ENCODE peak calls at places on chromosome 5, in four cellular contexts. W is activated CD4-positive, alpha-beta T cell treated with anti-CD3 and anti-CD28 coated beads for 24 hours; X is ureter; L is head of caudate nucleus. O is an unnamed sample.

GRCh38 chr5:55110156-55110680 is 7.8 kb downstream of the GZMA start:
- DNase-seq in W (no peak), X (no peak), L (no peak), O (no peak)

GRCh38 chr5:122129332-122129731 is at the start of gene ZNF474:
- DNase-seq in W (no peak), X (peak), L (no peak), O (no peak)

GRCh38 chr5:91352831-91353695 is 30.1 kb downstream of the ARRDC3 start:
- DNase-seq in W (no peak), X (no peak), L (no peak), O (no peak)

GRCh38 chr5:42767491-42768105 is 11.0 kb downstream of the CCDC152 start:
- DNase-seq in W (no peak), X (no peak), L (no peak), O (no peak)

GRCh38 chr5:143638654-143639053 is 173.3 kb upstream of the HMHB1 start:
- DNase-seq in W (no peak), X (no peak), L (no peak), O (no peak)

GRCh38 chr5:127705120-127705892 is 2.1 kb downstream of the CCDC192 start:
- DNase-seq in W (no peak), X (no peak), L (no peak), O (no peak)

GRCh38 chr5:124328201-124328600 is 418.2 kb downstream of the ZNF608 start:
- DNase-seq in W (no peak), X (no peak), L (no peak), O (no peak)

GRCh38 chr5:148374693-148375360 is 8.9 kb upstream of the FBXO38 start:
- DNase-seq in W (no peak), X (peak), L (peak), O (no peak)

GRCh38 chr5:141298376-141298775 is 5.5 kb downstream of the SLC25A2 start:
- DNase-seq in W (no peak), X (no peak), L (no peak), O (no peak)

GRCh38 chr5:144156767-144157171 is 13.7 kb downstream of the YIPF5 start:
- DNase-seq in W (no peak), X (no peak), L (no peak), O (no peak)

GRCh38 chr5:53123702-53124101 is 14.1 kb upstream of the MOCS2 start:
- DNase-seq in W (no peak), X (no peak), L (no peak), O (no peak)

GRCh38 chr5:17230808-17231525 is 13.5 kb downstream of the BASP1 start:
- DNase-seq in W (no peak), X (no peak), L (no peak), O (no peak)

GRCh38 chr5:98753507-98753906 is 20.0 kb upstream of the RGMB start:
- DNase-seq in W (no peak), X (no peak), L (no peak), O (no peak)

GRCh38 chr5:58411372-58411771 is 48.5 kb downstream of the PLK2 start:
- DNase-seq in W (no peak), X (no peak), L (no peak), O (no peak)

GRCh38 chr5:1666812-1667588 is 132.6 kb downstream of the MRPL36 start:
- DNase-seq in W (peak), X (no peak), L (peak), O (no peak)

GRCh38 chr5:25553082-25553481 is 908.3 kb upstream of the CDH10 start:
- DNase-seq in W (no peak), X (no peak), L (no peak), O (no peak)

GRCh38 chr5:103218164-103218563 is 40.4 kb upstream of the MACIR start:
- DNase-seq in W (no peak), X (no peak), L (no peak), O (no peak)

GRCh38 chr5:96734871-96735325 is 72.7 kb downstream of the CAST start:
- DNase-seq in W (no peak), X (no peak), L (no peak), O (no peak)

GRCh38 chr5:160747963-160748362 is 104.0 kb downstream of the ATP10B start:
- DNase-seq in W (no peak), X (no peak), L (no peak), O (no peak)

GRCh38 chr5:75640395-75640794 is 29.1 kb downstream of the ANKDD1B start:
- DNase-seq in W (no peak), X (no peak), L (no peak), O (no peak)

GRCh38 chr5:116242363-116242762 is 157.5 kb downstream of the COMMD10 start:
- DNase-seq in W (no peak), X (no peak), L (no peak), O (no peak)

GRCh38 chr5:140631831-140632365 is 1.1 kb downstream of the CD14 start:
- DNase-seq in W (no peak), X (no peak), L (no peak), O (peak)

GRCh38 chr5:32462618-32463017 is 18.1 kb upstream of the ZFR start:
- DNase-seq in W (no peak), X (no peak), L (peak), O (no peak)

GRCh38 chr5:388266-389196 is 54.4 kb upstream of the EXOC3 start:
- DNase-seq in W (no peak), X (no peak), L (no peak), O (no peak)

GRCh38 chr5:1550287-1551076 is 26.7 kb upstream of the LPCAT1 start:
- DNase-seq in W (no peak), X (peak), L (no peak), O (no peak)

GRCh38 chr5:87944553-87945320 is 323.9 kb downstream of the TMEM161B start:
- DNase-seq in W (no peak), X (no peak), L (peak), O (peak)

GRCh38 chr5:97377582-97377981 is 194.5 kb upstream of the RIOK2 start:
- DNase-seq in W (no peak), X (no peak), L (no peak), O (no peak)

GRCh38 chr5:96893342-96893741 is 17.0 kb downstream of the ERAP2 start:
- DNase-seq in W (no peak), X (no peak), L (no peak), O (no peak)

GRCh38 chr5:126594676-126595485 is at the start of gene ALDH7A1:
- DNase-seq in W (peak), X (peak), L (peak), O (peak)

GRCh38 chr5:33776151-33776550 is 115.6 kb downstream of the ADAMTS12 start:
- DNase-seq in W (no peak), X (no peak), L (no peak), O (no peak)

GRCh38 chr5:170571331-170571731 is 67.5 kb downstream of the KCNIP1 start:
- DNase-seq in W (no peak), X (no peak), L (peak), O (no peak)

GRCh38 chr5:54580997-54581741 is 63.6 kb downstream of the SNX18 start:
- DNase-seq in W (no peak), X (no peak), L (no peak), O (no peak)

GRCh38 chr5:65192326-65192725 is 289.4 kb downstream of the ADAMTS6 start:
- DNase-seq in W (no peak), X (no peak), L (no peak), O (no peak)